ENCODE peak calls at places on chromosomes 6 and 20, in ten cellular contexts. One of them, this sample, is unnamed. For H3K4me1 and H3K9me3, the result is how much of the 10 kb centered on the place peaks cover.

GRCh38 chr20:52039746-52040145 is 151.8 kb downstream of the ZFP64 start:
- DNase-seq in endothelial cell of umbilical vein: no peak
- DNase-seq in pancreas: no peak
- DNase-seq in hepatocyte: no peak
- DNase-seq in tibial nerve: no peak
- DNase-seq in IMR-90: no peak
- DNase-seq in lung: no peak
- DNase-seq in ascending aorta: no peak
- DNase-seq in fibroblast of lung: no peak
- DNase-seq in PC-9: no peak
- DNase-seq in this sample: no peak

GRCh38 chr20:50054626-50055511 is 58.1 kb downstream of the UBE2V1 start:
- DNase-seq in ascending aorta: no peak
- DNase-seq in endothelial cell of umbilical vein: no peak
- DNase-seq in pancreas: no peak
- DNase-seq in IMR-90: peak
- DNase-seq in PC-9: no peak
- DNase-seq in tibial nerve: no peak
- DNase-seq in lung: no peak
- DNase-seq in fibroblast of lung: peak
- DNase-seq in hepatocyte: peak
- DNase-seq in this sample: no peak

GRCh38 chr6:52576392-52577021 is 353 bp downstream of the TRAM2 start:
- DNase-seq in hepatocyte: peak
- DNase-seq in tibial nerve: peak
- DNase-seq in pancreas: no peak
- DNase-seq in PC-9: peak
- DNase-seq in fibroblast of lung: peak
- DNase-seq in endothelial cell of umbilical vein: peak
- DNase-seq in IMR-90: peak
- DNase-seq in lung: peak
- DNase-seq in ascending aorta: peak
- DNase-seq in this sample: no peak

GRCh38 chr6:144447487-144447886 is 162.4 kb downstream of the UTRN start:
- DNase-seq in pancreas: no peak
- DNase-seq in IMR-90: peak
- DNase-seq in tibial nerve: no peak
- DNase-seq in ascending aorta: no peak
- DNase-seq in lung: no peak
- DNase-seq in fibroblast of lung: no peak
- DNase-seq in endothelial cell of umbilical vein: peak
- DNase-seq in hepatocyte: no peak
- DNase-seq in PC-9: no peak
- DNase-seq in this sample: no peak

GRCh38 chr6:501891-502601 is 110.5 kb downstream of the IRF4 start:
- DNase-seq in pancreas: no peak
- DNase-seq in PC-9: no peak
- DNase-seq in lung: no peak
- DNase-seq in hepatocyte: no peak
- DNase-seq in tibial nerve: no peak
- DNase-seq in endothelial cell of umbilical vein: no peak
- DNase-seq in IMR-90: no peak
- DNase-seq in fibroblast of lung: peak
- DNase-seq in ascending aorta: no peak
- DNase-seq in this sample: no peak

GRCh38 chr6:53411451-53411850 is 62.7 kb upstream of the ELOVL5 start:
- DNase-seq in PC-9: no peak
- DNase-seq in IMR-90: peak
- DNase-seq in pancreas: no peak
- DNase-seq in ascending aorta: no peak
- DNase-seq in fibroblast of lung: no peak
- DNase-seq in endothelial cell of umbilical vein: no peak
- DNase-seq in tibial nerve: no peak
- DNase-seq in hepatocyte: peak
- DNase-seq in lung: no peak
- DNase-seq in this sample: no peak

GRCh38 chr6:81897793-81898192 is 145.3 kb upstream of the TENT5A start:
- DNase-seq in fibroblast of lung: peak
- DNase-seq in endothelial cell of umbilical vein: no peak
- DNase-seq in tibial nerve: no peak
- DNase-seq in pancreas: no peak
- DNase-seq in ascending aorta: no peak
- DNase-seq in IMR-90: no peak
- DNase-seq in PC-9: no peak
- DNase-seq in lung: no peak
- DNase-seq in hepatocyte: no peak
- DNase-seq in this sample: no peak

GRCh38 chr6:25706314-25707014 is 48.1 kb upstream of the SLC17A4 start:
- DNase-seq in tibial nerve: peak
- DNase-seq in IMR-90: no peak
- DNase-seq in lung: peak
- DNase-seq in PC-9: no peak
- DNase-seq in ascending aorta: no peak
- DNase-seq in fibroblast of lung: peak
- DNase-seq in endothelial cell of umbilical vein: no peak
- DNase-seq in pancreas: peak
- DNase-seq in hepatocyte: peak
- DNase-seq in this sample: no peak

GRCh38 chr6:25499851-25500250 is 152.2 kb upstream of the SCGN start:
- DNase-seq in fibroblast of lung: no peak
- DNase-seq in hepatocyte: peak
- DNase-seq in tibial nerve: no peak
- DNase-seq in pancreas: no peak
- DNase-seq in endothelial cell of umbilical vein: no peak
- DNase-seq in IMR-90: peak
- DNase-seq in ascending aorta: no peak
- DNase-seq in PC-9: peak
- DNase-seq in lung: no peak
- DNase-seq in this sample: no peak

GRCh38 chr20:47610247-47610944 is 108.7 kb downstream of the NCOA3 start:
- DNase-seq in lung: no peak
- DNase-seq in pancreas: no peak
- DNase-seq in PC-9: peak
- DNase-seq in endothelial cell of umbilical vein: peak
- DNase-seq in IMR-90: peak
- DNase-seq in hepatocyte: peak
- DNase-seq in fibroblast of lung: peak
- DNase-seq in ascending aorta: peak
- DNase-seq in tibial nerve: peak
- DNase-seq in this sample: peak

GRCh38 chr6:38354905-38355304 is 284.8 kb downstream of the BTBD9 start:
- DNase-seq in ascending aorta: no peak
- DNase-seq in pancreas: no peak
- DNase-seq in tibial nerve: no peak
- DNase-seq in fibroblast of lung: no peak
- DNase-seq in hepatocyte: no peak
- DNase-seq in endothelial cell of umbilical vein: no peak
- DNase-seq in lung: no peak
- DNase-seq in PC-9: no peak
- DNase-seq in IMR-90: no peak
- DNase-seq in this sample: no peak

GRCh38 chr6:47094351-47094925 is 52.3 kb upstream of the ADGRF1 start:
- DNase-seq in hepatocyte: peak
- DNase-seq in PC-9: peak
- DNase-seq in tibial nerve: no peak
- DNase-seq in pancreas: peak
- DNase-seq in fibroblast of lung: no peak
- DNase-seq in IMR-90: peak
- DNase-seq in ascending aorta: no peak
- DNase-seq in endothelial cell of umbilical vein: peak
- DNase-seq in lung: no peak
- DNase-seq in this sample: no peak

GRCh38 chr6:39137235-39137634 is 22.2 kb upstream of the SAYSD1 start:
- DNase-seq in lung: peak
- DNase-seq in hepatocyte: peak
- DNase-seq in tibial nerve: no peak
- DNase-seq in ascending aorta: no peak
- DNase-seq in endothelial cell of umbilical vein: peak
- DNase-seq in PC-9: peak
- DNase-seq in fibroblast of lung: peak
- DNase-seq in IMR-90: peak
- DNase-seq in pancreas: peak
- DNase-seq in this sample: peak

GRCh38 chr6:130116273-130116672 is 97.9 kb downstream of the L3MBTL3 start:
- DNase-seq in PC-9: no peak
- DNase-seq in endothelial cell of umbilical vein: no peak
- DNase-seq in hepatocyte: no peak
- DNase-seq in fibroblast of lung: no peak
- DNase-seq in IMR-90: no peak
- DNase-seq in lung: no peak
- DNase-seq in tibial nerve: no peak
- DNase-seq in ascending aorta: no peak
- DNase-seq in pancreas: no peak
- DNase-seq in this sample: no peak

GRCh38 chr20:51275816-51276215 is 252.9 kb upstream of the KCNG1 start:
- DNase-seq in fibroblast of lung: peak
- DNase-seq in hepatocyte: no peak
- DNase-seq in tibial nerve: no peak
- DNase-seq in endothelial cell of umbilical vein: peak
- DNase-seq in PC-9: no peak
- DNase-seq in ascending aorta: no peak
- DNase-seq in pancreas: no peak
- DNase-seq in IMR-90: peak
- DNase-seq in lung: no peak
- DNase-seq in this sample: no peak

GRCh38 chr6:111773501-111774345 is 99.5 kb downstream of the FYN start:
- DNase-seq in lung: no peak
- DNase-seq in pancreas: no peak
- DNase-seq in hepatocyte: no peak
- DNase-seq in ascending aorta: no peak
- DNase-seq in PC-9: no peak
- DNase-seq in tibial nerve: no peak
- DNase-seq in IMR-90: no peak
- DNase-seq in endothelial cell of umbilical vein: no peak
- DNase-seq in fibroblast of lung: no peak
- DNase-seq in this sample: no peak
- H3K27ac ChIP-seq in lung: no peak
- H3K27ac ChIP-seq in pancreas: no peak
- H3K27ac ChIP-seq in hepatocyte: no peak
- H3K27ac ChIP-seq in ascending aorta: no peak
- H3K27ac ChIP-seq in PC-9: no peak
- H3K27ac ChIP-seq in tibial nerve: no peak
- H3K27ac ChIP-seq in IMR-90: no peak
- H3K27ac ChIP-seq in endothelial cell of umbilical vein: no peak
- H3K27ac ChIP-seq in fibroblast of lung: no peak
- H3K27ac ChIP-seq in this sample: peak

GRCh38 chr20:36644713-36645109 is 1.3 kb downstream of the SLA2 start:
- DNase-seq in endothelial cell of umbilical vein: no peak
- DNase-seq in pancreas: no peak
- DNase-seq in hepatocyte: no peak
- DNase-seq in ascending aorta: no peak
- DNase-seq in tibial nerve: no peak
- DNase-seq in IMR-90: no peak
- DNase-seq in PC-9: no peak
- DNase-seq in fibroblast of lung: no peak
- DNase-seq in lung: no peak
- DNase-seq in this sample: no peak
- H3K4me1 ChIP-seq in endothelial cell of umbilical vein: under half
- H3K4me1 ChIP-seq in pancreas: under half
- H3K4me1 ChIP-seq in hepatocyte: under half
- H3K4me1 ChIP-seq in ascending aorta: under half
- H3K4me1 ChIP-seq in tibial nerve: under half
- H3K4me1 ChIP-seq in IMR-90: under half
- H3K4me1 ChIP-seq in PC-9: under half
- H3K4me1 ChIP-seq in fibroblast of lung: under half
- H3K4me1 ChIP-seq in lung: under half
- H3K4me1 ChIP-seq in this sample: under half

GRCh38 chr6:71466362-71466761 is 177.8 kb downstream of the OGFRL1 start:
- DNase-seq in fibroblast of lung: no peak
- DNase-seq in tibial nerve: no peak
- DNase-seq in PC-9: no peak
- DNase-seq in IMR-90: no peak
- DNase-seq in lung: no peak
- DNase-seq in hepatocyte: no peak
- DNase-seq in endothelial cell of umbilical vein: no peak
- DNase-seq in pancreas: no peak
- DNase-seq in ascending aorta: no peak
- DNase-seq in this sample: no peak
- H3K9me3 ChIP-seq in fibroblast of lung: under half
- H3K9me3 ChIP-seq in tibial nerve: under half
- H3K9me3 ChIP-seq in PC-9: under half
- H3K9me3 ChIP-seq in IMR-90: under half
- H3K9me3 ChIP-seq in lung: under half
- H3K9me3 ChIP-seq in hepatocyte: under half
- H3K9me3 ChIP-seq in endothelial cell of umbilical vein: under half
- H3K9me3 ChIP-seq in pancreas: under half
- H3K9me3 ChIP-seq in ascending aorta: under half
- H3K9me3 ChIP-seq in this sample: under half

GRCh38 chr20:64077541-64077875 is 1.8 kb downstream of the RGS19 start:
- DNase-seq in hepatocyte: no peak
- DNase-seq in fibroblast of lung: no peak
- DNase-seq in IMR-90: no peak
- DNase-seq in PC-9: no peak
- DNase-seq in ascending aorta: no peak
- DNase-seq in endothelial cell of umbilical vein: no peak
- DNase-seq in pancreas: no peak
- DNase-seq in tibial nerve: no peak
- DNase-seq in lung: no peak
- DNase-seq in this sample: no peak
- H3K27ac ChIP-seq in hepatocyte: no peak
- H3K27ac ChIP-seq in fibroblast of lung: no peak
- H3K27ac ChIP-seq in IMR-90: no peak
- H3K27ac ChIP-seq in PC-9: no peak
- H3K27ac ChIP-seq in ascending aorta: no peak
- H3K27ac ChIP-seq in endothelial cell of umbilical vein: no peak
- H3K27ac ChIP-seq in pancreas: no peak
- H3K27ac ChIP-seq in tibial nerve: no peak
- H3K27ac ChIP-seq in lung: no peak
- H3K27ac ChIP-seq in this sample: peak

GRCh38 chr6:49025273-49026240 is 437.5 kb downstream of the MMUT start:
- DNase-seq in tibial nerve: no peak
- DNase-seq in IMR-90: no peak
- DNase-seq in hepatocyte: no peak
- DNase-seq in ascending aorta: no peak
- DNase-seq in PC-9: no peak
- DNase-seq in pancreas: no peak
- DNase-seq in endothelial cell of umbilical vein: no peak
- DNase-seq in fibroblast of lung: no peak
- DNase-seq in lung: no peak
- DNase-seq in this sample: no peak
- H3K4me1 ChIP-seq in tibial nerve: under half
- H3K4me1 ChIP-seq in IMR-90: under half
- H3K4me1 ChIP-seq in hepatocyte: under half
- H3K4me1 ChIP-seq in ascending aorta: under half
- H3K4me1 ChIP-seq in PC-9: under half
- H3K4me1 ChIP-seq in pancreas: under half
- H3K4me1 ChIP-seq in endothelial cell of umbilical vein: under half
- H3K4me1 ChIP-seq in fibroblast of lung: under half
- H3K4me1 ChIP-seq in lung: under half
- H3K4me1 ChIP-seq in this sample: under half

DNA sequence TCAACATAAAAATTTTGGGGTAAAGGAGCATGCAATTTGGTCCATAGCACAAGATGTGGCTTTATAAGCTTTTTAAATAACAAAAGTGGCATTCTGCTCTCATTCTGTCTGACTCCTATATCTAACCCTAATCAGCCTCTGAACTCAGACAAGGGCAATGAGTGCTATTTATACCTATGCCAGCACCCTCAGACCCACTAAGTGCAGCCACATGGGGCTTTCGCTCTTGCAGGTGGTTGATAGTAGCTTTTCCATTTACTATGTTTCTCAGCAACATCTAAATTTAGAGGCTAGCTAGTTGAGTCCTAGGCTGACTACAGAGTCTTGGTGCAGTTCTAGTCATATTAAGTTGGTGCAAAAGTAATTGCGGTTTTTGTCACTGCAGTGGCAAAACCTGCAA is 217.1 kb upstream of the THBS2 start:
- DNase-seq in ascending aorta: no peak
- DNase-seq in hepatocyte: no peak
- DNase-seq in IMR-90: no peak
- DNase-seq in endothelial cell of umbilical vein: no peak
- DNase-seq in fibroblast of lung: no peak
- DNase-seq in pancreas: no peak
- DNase-seq in PC-9: no peak
- DNase-seq in tibial nerve: no peak
- DNase-seq in lung: no peak
- DNase-seq in this sample: no peak
- H3K9me3 ChIP-seq in ascending aorta: under half
- H3K9me3 ChIP-seq in hepatocyte: under half
- H3K9me3 ChIP-seq in IMR-90: under half
- H3K9me3 ChIP-seq in endothelial cell of umbilical vein: under half
- H3K9me3 ChIP-seq in fibroblast of lung: under half
- H3K9me3 ChIP-seq in pancreas: under half
- H3K9me3 ChIP-seq in PC-9: under half
- H3K9me3 ChIP-seq in tibial nerve: under half
- H3K9me3 ChIP-seq in lung: under half
- H3K9me3 ChIP-seq in this sample: under half